ENCODE peak calls at places on chromosomes 6 and 20, in five cellular contexts. I, F, C, W and O are unnamed samples.

GRCh38 chr6:12440981-12441380 is 150.8 kb downstream of the EDN1 start:
- DNase-seq in F (peak), I (no peak), C (no peak), W (no peak), O (peak)

GRCh38 chr6:62519574-62519973 is 233.5 kb upstream of the KHDRBS2 start:
- DNase-seq in W (no peak), F (no peak), C (no peak), I (no peak), O (no peak)

GRCh38 chr6:148747493-148748160 is 797 bp downstream of the UST start:
- DNase-seq in C (peak), I (peak), F (peak), W (no peak), O (peak)

GRCh38 chr20:5657190-5657872 is 92.9 kb upstream of the SHLD1 start:
- DNase-seq in C (no peak), W (peak), I (no peak), F (no peak), O (peak)

GRCh38 chr6:165514621-165515020 is 148.4 kb downstream of the PDE10A start:
- DNase-seq in I (no peak), W (no peak), C (no peak), F (no peak), O (no peak)

GRCh38 chr6:135087403-135087802 is 32.8 kb upstream of the HBS1L start:
- DNase-seq in I (peak), F (no peak), C (no peak), W (no peak), O (no peak)

GRCh38 chr6:78101387-78101786 is 448.5 kb downstream of the MEI4 start:
- DNase-seq in W (no peak), F (peak), C (no peak), I (no peak), O (no peak)

GRCh38 chr20:43963233-43963632 is 48.6 kb downstream of the TOX2 start:
- DNase-seq in W (no peak), F (no peak), I (no peak), C (no peak), O (peak)

GRCh38 chr6:141105481-141105880 is 1027.2 kb upstream of the GJE1 start:
- DNase-seq in W (peak), C (no peak), F (peak), I (peak), O (no peak)

GRCh38 chr20:25418779-25419178 is 11.3 kb downstream of the GINS1 start:
- DNase-seq in I (no peak), W (no peak), F (no peak), C (no peak), O (peak)

GRCh38 chr20:34529742-34530141 is 13.5 kb downstream of the DYNLRB1 start:
- DNase-seq in C (no peak), F (no peak), I (no peak), W (no peak), O (no peak)

GRCh38 chr6:41713161-41713649 is 22.2 kb downstream of the TFEB start:
- DNase-seq in I (no peak), W (no peak), F (no peak), C (no peak), O (no peak)

GRCh38 chr6:139494376-139495025 is 120.1 kb upstream of the CITED2 start:
- DNase-seq in F (no peak), W (no peak), C (no peak), I (no peak), O (no peak)

GRCh38 chr6:53320964-53321363 is 27.8 kb downstream of the ELOVL5 start:
- DNase-seq in W (no peak), F (no peak), C (no peak), I (no peak), O (peak)

GRCh38 chr6:26198626-26199056 is 111.4 kb downstream of the HFE start:
- DNase-seq in F (no peak), I (no peak), C (no peak), W (no peak), O (no peak)

GRCh38 chr6:150177260-150178246 is 34.7 kb downstream of the PPP1R14C start:
- DNase-seq in I (no peak), C (no peak), F (no peak), W (no peak), O (peak)

GRCh38 chr6:108562503-108562993 is 1.8 kb downstream of the FOXO3 start:
- DNase-seq in F (peak), W (peak), C (peak), I (peak), O (peak)

GRCh38 chr6:26594730-26595632 is 1.8 kb upstream of the ABT1 start:
- DNase-seq in C (peak), I (peak), W (no peak), F (peak), O (peak)

GRCh38 chr6:10266061-10266460 is 148.8 kb downstream of the TFAP2A start:
- DNase-seq in C (no peak), W (peak), I (no peak), F (no peak), O (no peak)

GRCh38 chr6:53611342-53611741 is 54.2 kb downstream of the KLHL31 start:
- DNase-seq in C (no peak), I (no peak), F (no peak), W (no peak), O (peak)

GRCh38 chr6:161374971-161375873 is 101.4 kb upstream of the AGPAT4 start:
- DNase-seq in F (no peak), I (peak), W (no peak), C (no peak), O (no peak)

GRCh38 chr20:22227301-22227700 is 357.1 kb downstream of the FOXA2 start:
- DNase-seq in W (no peak), F (no peak), C (no peak), I (no peak), O (no peak)

GRCh38 chr6:126268087-126268486 is 71.8 kb upstream of the CENPW start:
- DNase-seq in F (no peak), C (no peak), I (no peak), W (no peak), O (no peak)

GRCh38 chr20:53387983-53388675 is 205.5 kb downstream of the ZNF217 start:
- DNase-seq in W (peak), I (no peak), C (no peak), F (no peak), O (no peak)

GRCh38 chr20:32536861-32537656 is 48.1 kb downstream of the NOL4L start:
- DNase-seq in F (no peak), I (no peak), C (no peak), W (no peak), O (no peak)

GRCh38 chr20:2596673-2597279 is 55.7 kb upstream of the NOP56 start:
- DNase-seq in I (no peak), W (no peak), C (no peak), F (no peak), O (no peak)

GRCh38 chr20:58675146-58675584 is 17.4 kb upstream of the NPEPL1 start:
- DNase-seq in C (no peak), W (no peak), I (no peak), F (no peak), O (no peak)

GRCh38 chr6:107704377-107705013 is 119.6 kb downstream of the SCML4 start:
- DNase-seq in I (no peak), C (no peak), W (no peak), F (peak), O (peak)

GRCh38 chr20:51338692-51339440 is 203.7 kb downstream of the NFATC2 start:
- DNase-seq in C (no peak), W (peak), F (no peak), I (no peak), O (peak)

GRCh38 chr6:24489881-24490280 is 503 bp upstream of the GPLD1 start:
- DNase-seq in F (no peak), I (no peak), C (no peak), W (no peak), O (peak)

GRCh38 chr6:4607026-4607704 is 169.0 kb upstream of the CDYL start:
- DNase-seq in W (peak), C (no peak), F (no peak), I (no peak), O (peak)

GRCh38 chr20:24470782-24471582 is 1.6 kb downstream of the SYNDIG1 start:
- DNase-seq in F (peak), I (peak), C (peak), W (no peak), O (no peak)

GRCh38 chr6:1400126-1400850 is 10.9 kb downstream of the FOXF2 start:
- DNase-seq in F (no peak), I (no peak), W (no peak), C (no peak), O (no peak)

GRCh38 chr20:47479506-47479905 is 22.2 kb upstream of the NCOA3 start:
- DNase-seq in F (no peak), W (no peak), I (no peak), C (no peak), O (no peak)

GRCh38 chr20:47481330-47482216 is 20.1 kb upstream of the NCOA3 start:
- DNase-seq in C (no peak), I (no peak), W (no peak), F (no peak), O (no peak)

GRCh38 chr20:47479093-47479492 is 22.6 kb upstream of the NCOA3 start:
- DNase-seq in F (no peak), C (no peak), I (no peak), W (no peak), O (no peak)

GRCh38 chr20:47480239-47480638 is 21.4 kb upstream of the NCOA3 start:
- DNase-seq in C (no peak), F (no peak), I (no peak), W (no peak), O (no peak)

DNA sequence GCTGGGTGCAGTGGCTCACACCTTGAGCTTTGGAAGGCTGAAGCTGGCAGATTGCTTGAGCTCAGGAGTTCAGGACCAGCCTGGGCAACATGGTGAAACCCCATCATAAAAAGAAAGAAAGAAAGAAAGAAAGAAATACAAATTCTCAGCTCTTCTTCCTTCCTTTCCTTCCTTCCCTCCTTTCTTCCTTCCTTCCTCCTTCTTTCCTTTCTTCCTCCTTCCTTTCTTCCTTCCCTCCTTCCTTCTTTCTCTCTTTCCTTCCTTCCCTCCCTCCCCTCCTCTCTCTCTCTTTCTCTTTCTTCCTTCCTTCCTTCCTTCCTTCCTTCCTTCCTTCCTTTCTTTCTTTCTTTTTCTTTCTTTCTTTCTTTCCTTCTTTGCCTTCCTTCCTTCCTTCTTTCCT is 21.0 kb upstream of the NCOA3 start:
- DNase-seq in W (no peak), C (no peak), F (no peak), I (no peak), O (no peak)
- H3K27ac ChIP-seq in W (no peak), C (no peak), F (no peak), I (no peak), O (no peak)

GRCh38 chr6:22664968-22665367 is 95.6 kb downstream of the HDGFL1 start:
- DNase-seq in F (no peak), I (no peak), C (no peak), W (no peak), O (no peak)
- H2BK12ac ChIP-seq in F (no peak), I (no peak), C (no peak), W (no peak), O (no peak)

GRCh38 chr20:37992802-37993538 is 40.3 kb downstream of the TTI1 start:
- DNase-seq in F (no peak), W (peak), I (no peak), C (no peak), O (peak)

GRCh38 chr20:37994512-37994911 is 38.7 kb downstream of the TTI1 start:
- DNase-seq in F (no peak), W (peak), I (no peak), C (no peak), O (peak)

GRCh38 chr20:37989601-37990001 is 43.7 kb downstream of the TTI1 start:
- DNase-seq in C (no peak), W (no peak), I (no peak), F (no peak), O (peak)

GRCh38 chr20:37990571-37991151 is 42.6 kb downstream of the TTI1 start:
- DNase-seq in W (no peak), F (no peak), C (no peak), I (no peak), O (peak)

DNA sequence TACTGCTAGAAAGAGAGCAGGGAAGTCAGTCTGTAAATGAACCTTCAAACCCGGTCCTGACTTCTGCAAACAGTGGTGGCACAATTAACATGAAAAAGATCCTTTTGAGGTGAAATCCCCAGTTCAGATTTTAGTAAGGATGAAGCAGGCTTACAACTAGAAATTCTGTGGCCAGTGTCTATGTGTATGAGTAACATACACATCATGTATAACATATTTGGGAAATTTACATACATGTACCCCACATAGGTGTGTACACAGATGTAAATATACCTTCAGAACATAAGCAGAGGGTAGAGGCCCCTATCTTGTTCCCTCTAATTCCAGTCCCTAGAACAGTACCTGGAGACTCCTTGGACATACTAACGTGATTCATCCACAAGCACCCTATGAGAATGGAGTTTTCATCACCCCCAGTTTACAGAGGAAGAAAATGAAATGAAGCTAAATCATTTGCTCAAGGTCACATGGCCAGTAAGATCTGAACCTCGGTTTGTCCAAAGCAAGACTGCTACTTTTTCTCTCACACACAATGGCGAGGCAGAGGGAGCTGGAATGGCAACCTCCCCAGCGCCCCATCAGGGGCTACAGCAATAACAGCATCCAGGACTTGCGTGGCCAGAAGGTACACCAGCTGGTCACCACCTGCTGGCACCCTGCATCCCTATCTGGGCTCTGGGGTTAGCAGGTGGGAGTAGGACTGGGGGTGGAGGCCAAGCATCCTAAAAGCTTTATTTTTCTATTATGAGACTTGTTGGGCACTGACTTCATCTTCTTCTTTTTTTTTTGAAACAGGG is 41.6 kb downstream of the TTI1 start:
- DNase-seq in I (no peak), W (no peak), F (no peak), C (no peak), O (no peak)
- H3K14ac ChIP-seq in I (no peak), W (no peak), F (no peak), C (no peak), O (no peak)

GRCh38 chr20:35539756-35540212 is 2.1 kb upstream of the ERGIC3 start:
- DNase-seq in C (peak), F (peak), W (peak), I (peak), O (peak)
- H3K27ac ChIP-seq in C (no peak), F (no peak), W (no peak), I (peak), O (no peak)

DNA sequence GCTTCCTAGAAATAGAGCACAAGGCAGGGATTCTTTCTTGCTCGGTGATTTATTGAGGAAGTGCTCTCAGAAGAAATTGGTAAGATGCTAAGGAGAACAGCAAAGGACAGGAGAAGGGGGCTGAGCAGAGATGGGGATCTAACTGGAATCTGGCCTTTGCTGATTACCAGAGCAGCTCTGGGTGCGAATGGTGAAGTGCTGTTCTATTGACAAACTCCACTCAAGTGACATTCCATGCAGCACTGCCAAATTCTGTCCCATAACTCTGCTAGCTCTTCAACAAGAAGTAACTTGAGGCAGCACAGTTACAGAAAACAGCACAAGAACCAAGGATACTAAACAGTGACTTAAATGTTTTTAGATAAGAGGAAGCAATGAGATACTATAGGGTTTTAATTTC is 13.8 kb upstream of the ANKEF1 start:
- DNase-seq in I (no peak), C (no peak), F (no peak), W (no peak), O (no peak)
- H2BK12ac ChIP-seq in I (no peak), C (no peak), F (no peak), W (no peak), O (no peak)